ENCODE peak calls at places on chromosomes 6 and 20, in six cellular contexts. G is endodermal cell; A is CD8-positive, alpha-beta memory T cell; T is IMR-90; D is right cardiac atrium; V is tibial nerve. H is an unnamed sample.

GRCh38 chr6:14100098-14100497 is 17.5 kb upstream of the CD83 start:
- DNase-seq in G (no peak), A (no peak), T (no peak), D (no peak), V (no peak), H (no peak)

GRCh38 chr6:57313009-57313408 is 4.4 kb upstream of the PRIM2 start:
- DNase-seq in G (no peak), A (no peak), T (no peak), D (no peak), V (no peak), H (no peak)

GRCh38 chr20:32312718-32313424 is 35.4 kb downstream of the KIF3B start:
- DNase-seq in G (no peak), A (no peak), T (no peak), D (no peak), V (no peak), H (no peak)

GRCh38 chr6:87407896-87408720 is at the start of gene CFAP206:
- DNase-seq in G (peak; percentile 93), A (peak; percentile 85), T (peak; percentile 80), D (peak; percentile 94), V (peak; percentile 69), H (peak; percentile 74)

GRCh38 chr20:8964944-8965562 is 103.8 kb upstream of the PLCB4 start:
- DNase-seq in G (no peak), A (no peak), T (no peak), D (no peak), V (no peak), H (no peak)

GRCh38 chr6:116111552-116112528 is 11.2 kb downstream of the NT5DC1 start:
- DNase-seq in G (peak; percentile 89), A (no peak), T (peak; percentile 44), D (peak; percentile 59), V (peak; percentile 16), H (no peak)

GRCh38 chr6:85390105-85390728 is 59.7 kb upstream of the NT5E start:
- DNase-seq in G (no peak), A (no peak), T (peak; percentile 22), D (no peak), V (no peak), H (no peak)

GRCh38 chr6:37006793-37007339 is 1.4 kb downstream of the FGD2 start:
- DNase-seq in G (peak; percentile 21), A (no peak), T (peak; percentile 31), D (no peak), V (no peak), H (no peak)

GRCh38 chr20:39480644-39481043 is 518.5 kb downstream of the DHX35 start:
- DNase-seq in G (no peak), A (no peak), T (no peak), D (no peak), V (no peak), H (no peak)

GRCh38 chr20:1754749-1755148 is 97.2 kb upstream of the SIRPG start:
- DNase-seq in G (no peak), A (no peak), T (no peak), D (no peak), V (no peak), H (no peak)

GRCh38 chr6:141724731-141725130 is 408.0 kb upstream of the GJE1 start:
- DNase-seq in G (no peak), A (no peak), T (no peak), D (no peak), V (no peak), H (no peak)

GRCh38 chr6:148689168-148689567 is 57.7 kb upstream of the UST start:
- DNase-seq in G (no peak), A (no peak), T (peak; percentile 60), D (no peak), V (no peak), H (no peak)

GRCh38 chr6:112223070-112223861 is 31.1 kb downstream of the LAMA4 start:
- DNase-seq in G (no peak), A (no peak), T (peak; percentile 92), D (no peak), V (no peak), H (no peak)
- H3K27ac ChIP-seq in G (no peak overlapping the region), A (no peak overlapping the region), T (peak overlapping the region; percentile 100), D (peak overlapping the region; percentile 17), V (peak overlapping the region; percentile 50), H (no peak overlapping the region)

GRCh38 chr6:32938494-32938893 is 2.3 kb downstream of the HLA-DMB start:
- DNase-seq in G (no peak), A (no peak), T (no peak), D (no peak), V (no peak), H (no peak)

GRCh38 chr6:32935551-32936246 is 5.1 kb downstream of the HLA-DMB start:
- DNase-seq in G (no peak), A (no peak), T (no peak), D (no peak), V (no peak), H (no peak)

GRCh38 chr6:32933661-32934085 is 7.2 kb downstream of the HLA-DMB start:
- DNase-seq in G (peak; percentile 91), A (peak; percentile 64), T (peak; percentile 73), D (peak; percentile 92), V (peak; percentile 98), H (peak; percentile 30)

GRCh38 chr6:32937230-32937633 is 3.6 kb downstream of the HLA-DMB start:
- DNase-seq in G (no peak), A (no peak), T (no peak), D (peak; percentile 41), V (peak; percentile 40), H (no peak)

DNA sequence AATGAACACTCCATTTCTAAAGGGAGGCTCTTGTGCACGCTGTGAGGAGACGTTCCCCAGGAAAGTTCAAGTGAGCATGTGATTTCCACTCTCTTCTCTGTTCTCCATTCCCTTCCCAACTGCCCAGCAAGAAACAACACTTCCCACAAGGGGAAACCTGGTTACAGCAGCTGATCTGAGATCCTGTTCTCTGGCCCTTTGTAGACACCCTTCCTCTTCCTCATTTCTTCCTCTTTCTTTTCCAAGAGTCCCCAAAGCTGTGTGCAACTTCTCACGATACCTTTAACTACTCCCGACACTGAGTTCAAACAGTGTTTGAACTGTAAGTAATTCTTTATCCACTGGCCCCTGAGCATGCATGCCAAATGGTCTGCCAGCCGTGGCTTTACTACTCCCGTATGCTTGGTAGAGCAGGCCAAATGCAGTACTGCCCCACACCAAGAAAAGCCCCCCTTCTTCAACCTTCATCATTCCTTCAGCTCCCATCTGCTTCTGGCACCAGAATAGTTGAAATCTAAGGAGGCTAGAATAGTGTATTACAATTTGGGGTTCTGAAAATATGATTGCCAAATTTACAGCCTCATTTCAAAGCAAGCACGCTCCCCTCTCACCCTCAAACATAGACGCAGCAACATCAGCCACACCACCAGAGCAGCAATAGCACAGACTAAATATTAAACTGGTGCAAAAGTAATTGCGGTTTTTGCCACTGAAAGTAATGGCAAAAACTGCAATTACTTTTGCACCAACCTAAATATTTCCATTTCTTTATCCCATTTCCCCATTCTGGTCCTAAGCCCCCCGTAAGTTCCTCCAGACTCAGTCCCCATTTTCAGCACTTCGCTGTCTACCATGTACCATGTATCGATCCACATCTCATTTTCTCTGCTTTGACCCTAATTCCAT is 4.3 kb downstream of the HLA-DMB start:
- DNase-seq in G (no peak), A (no peak), T (no peak), D (no peak), V (no peak), H (no peak)
- H3K27ac ChIP-seq in G (no peak overlapping the region), A (no peak overlapping the region), T (no peak overlapping the region), D (no peak overlapping the region), V (no peak overlapping the region), H (peak overlapping the region; percentile 61)

DNA sequence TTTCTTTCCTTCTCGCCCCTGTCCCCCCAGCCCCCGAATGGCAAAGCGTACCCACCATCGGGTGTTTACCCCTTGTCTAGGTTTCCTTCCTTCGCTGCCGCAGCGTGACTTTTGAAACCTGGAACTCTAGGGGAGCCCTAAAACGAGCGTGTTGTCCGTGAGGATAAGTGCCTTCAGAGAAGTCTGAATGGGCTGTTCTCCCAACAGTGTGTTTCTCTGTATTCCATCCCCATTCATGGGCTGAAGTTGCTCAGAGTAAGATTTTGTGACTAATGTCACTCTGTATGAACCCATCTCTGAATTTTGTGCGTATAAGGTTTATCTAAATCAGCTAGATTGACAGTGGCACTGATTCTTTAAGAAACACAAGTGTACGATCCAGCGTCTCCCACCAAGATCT is 949 bp downstream of the MACROD2 start:
- DNase-seq in G (no peak), A (no peak), T (no peak), D (no peak), V (no peak), H (no peak)
- H3K27ac ChIP-seq in G (no peak overlapping the region), A (no peak overlapping the region), T (no peak overlapping the region), D (no peak overlapping the region), V (peak overlapping the region; percentile 57), H (no peak overlapping the region)

GRCh38 chr6:42103218-42103617 is 39.2 kb downstream of the C6orf132 start:
- DNase-seq in G (no peak), A (no peak), T (no peak), D (no peak), V (no peak), H (no peak)
- H3K27ac ChIP-seq in G (no peak overlapping the region), A (no peak overlapping the region), T (no peak overlapping the region), D (no peak overlapping the region), V (no peak overlapping the region), H (no peak overlapping the region)